ENCODE peak calls at places on chromosomes 7 and 10, in six cellular contexts. T is brain microvascular endothelial cell; F is GM12865; Q is stimulated activated CD8-positive, alpha-beta memory T cell treated with anti-CD3 and anti-CD28 coated beads, Interleukin-4, amount 100 ng/mL, for 4 hours; C is uterus; O is cardiac muscle cell. D is an unnamed sample.

GRCh38 chr10:117003336-117003735 is 1.7 kb downstream of the SHTN1 start:
- DNase-seq in C (no peak), F (no peak), Q (no peak), O (no peak), T (no peak), D (no peak)

GRCh38 chr7:150923191-150923590 is 54.9 kb downstream of the KCNH2 start:
- DNase-seq in O (no peak), F (no peak), C (no peak), T (no peak), Q (no peak), D (no peak)

GRCh38 chr10:32412499-32412853 is 33.5 kb upstream of the CCDC7 start:
- DNase-seq in T (peak; percentile 33), C (no peak), O (peak; percentile 38), F (no peak), Q (no peak), D (no peak)

GRCh38 chr10:110209926-110210662 is 2.7 kb downstream of the MXI1 start:
- DNase-seq in C (peak; percentile 61), O (peak; percentile 45), Q (no peak), T (no peak), F (peak; percentile 28), D (peak; percentile 43)

GRCh38 chr7:68684246-68684850 is 913.9 kb upstream of the AUTS2 start:
- DNase-seq in C (no peak), T (no peak), O (peak; percentile 59), Q (no peak), F (no peak), D (no peak)

GRCh38 chr10:89210794-89211425 is 3.8 kb upstream of the CH25H start:
- DNase-seq in Q (no peak), O (no peak), F (no peak), C (no peak), T (no peak), D (no peak)

GRCh38 chr7:47576031-47576908 is 5.6 kb downstream of the TNS3 start:
- DNase-seq in O (peak; percentile 81), Q (no peak), F (peak; percentile 22), T (no peak), C (peak; percentile 83), D (no peak)

GRCh38 chr7:156218544-156219306 is 406.5 kb upstream of the SHH start:
- DNase-seq in Q (no peak), T (no peak), O (no peak), F (no peak), C (no peak), D (no peak)

GRCh38 chr7:1961776-1962276 is 270.9 kb downstream of the MAD1L1 start:
- DNase-seq in F (peak; percentile 79), C (no peak), Q (peak; percentile 24), T (peak; percentile 98), O (peak; percentile 68), D (no peak)

GRCh38 chr7:2821161-2821841 is 22.8 kb downstream of the GNA12 start:
- DNase-seq in F (peak; percentile 75), O (peak; percentile 77), T (no peak), C (no peak), Q (no peak), D (no peak)

GRCh38 chr10:43395571-43396060 is 13.4 kb downstream of the HNRNPF start:
- DNase-seq in F (peak; percentile 57), Q (no peak), O (peak; percentile 22), C (peak; percentile 21), T (peak; percentile 27), D (peak; percentile 60)

GRCh38 chr10:68249297-68249696 is 17.4 kb upstream of the ATOH7 start:
- DNase-seq in Q (no peak), C (no peak), O (no peak), F (no peak), T (no peak), D (no peak)

GRCh38 chr7:55818686-55819085 is 43.9 kb downstream of the SEPTIN14 start:
- DNase-seq in C (no peak), F (no peak), T (no peak), O (no peak), Q (no peak), D (no peak)

GRCh38 chr10:14396441-14397048 is 65.8 kb upstream of the FRMD4A start:
- DNase-seq in T (peak; percentile 62), C (no peak), Q (no peak), O (peak; percentile 57), F (no peak), D (peak; percentile 26)

GRCh38 chr10:74837750-74838149 is 11.3 kb downstream of the KAT6B start:
- DNase-seq in T (no peak), Q (no peak), F (no peak), C (no peak), O (no peak), D (no peak)

GRCh38 chr10:80284522-80284921 is 4.9 kb downstream of the MAT1A start:
- DNase-seq in C (no peak), O (no peak), T (no peak), Q (no peak), F (no peak), D (no peak)

GRCh38 chr7:28853834-28854749 is 104.0 kb downstream of the TRIL start:
- DNase-seq in Q (peak; percentile 14), T (peak; percentile 66), C (peak; percentile 84), O (peak; percentile 56), F (peak; percentile 82), D (peak; percentile 73)

GRCh38 chr10:30282226-30282625 is 66.9 kb downstream of the MTPAP start:
- DNase-seq in Q (no peak), C (no peak), O (peak; percentile 56), F (no peak), T (no peak), D (no peak)

GRCh38 chr10:75429159-75429827 is 2.1 kb upstream of the LRMDA start:
- DNase-seq in F (no peak), T (no peak), O (no peak), C (no peak), Q (no peak), D (no peak)

GRCh38 chr10:87092861-87093460 is 1.7 kb downstream of the GLUD1 start:
- DNase-seq in F (peak; percentile 54), Q (no peak), O (peak; percentile 42), C (no peak), T (peak; percentile 5), D (peak; percentile 11)

GRCh38 chr7:70566659-70567058 is 565.3 kb upstream of the GALNT17 start:
- DNase-seq in F (no peak), O (peak; percentile 3), Q (no peak), C (no peak), T (no peak), D (no peak)

GRCh38 chr10:3068968-3069737 is 1.8 kb downstream of the PFKP start:
- DNase-seq in T (no peak), F (peak; percentile 41), O (peak; percentile 40), Q (no peak), C (no peak), D (peak; percentile 71)

GRCh38 chr10:69237528-69238159 is 17.5 kb downstream of the HKDC1 start:
- DNase-seq in T (peak; percentile 75), O (peak; percentile 86), Q (peak; percentile 59), F (peak; percentile 79), C (peak; percentile 91), D (peak; percentile 93)

GRCh38 chr7:143456992-143457793 is 13.9 kb downstream of the TAS2R60 start:
- DNase-seq in F (no peak), Q (no peak), T (no peak), C (no peak), O (no peak), D (no peak)

GRCh38 chr7:79452495-79453265 is 787 bp downstream of the MAGI2 start:
- DNase-seq in O (peak; percentile 62), Q (no peak), T (peak; percentile 3), C (peak; percentile 32), F (no peak), D (no peak)

GRCh38 chr10:8233049-8233448 is 178.6 kb downstream of the GATA3 start:
- DNase-seq in C (no peak), T (no peak), O (no peak), Q (no peak), F (no peak), D (no peak)

GRCh38 chr10:50501899-50502556 is 121.7 kb downstream of the SGMS1 start:
- DNase-seq in C (no peak), Q (no peak), T (no peak), O (peak; percentile 27), F (peak; percentile 73), D (no peak)

GRCh38 chr7:741191-741671 is 14.2 kb upstream of the PRKAR1B start:
- DNase-seq in Q (no peak), F (no peak), C (no peak), O (no peak), T (no peak), D (no peak)